ENCODE peak calls at places on chromosomes 7 and 10, in four cellular contexts. P is cardiac muscle cell; Y is effector memory CD4-positive, alpha-beta T cell; R is spleen. X is an unnamed sample.
A peak's percentile ranks its signal among the peaks of the same experiment; 100 is the strongest.

GRCh38 chr10:107971411-107971810 is 806.9 kb upstream of the SORCS1 start:
- DNase-seq in P (no peak), Y (no peak), R (no peak), X (no peak)

GRCh38 chr10:90326498-90327267 is 531.2 kb downstream of the HTR7 start:
- DNase-seq in P (no peak), Y (no peak), R (no peak), X (no peak)

GRCh38 chr7:121157885-121158590 is 169.5 kb downstream of the CPED1 start:
- DNase-seq in P (no peak), Y (no peak), R (no peak), X (no peak)

GRCh38 chr7:40986351-40986873 is 716.5 kb downstream of the INHBA start:
- DNase-seq in P (no peak), Y (no peak), R (no peak), X (no peak)

GRCh38 chr10:33507662-33508425 is 173.4 kb upstream of the NRP1 start:
- DNase-seq in P (no peak), Y (no peak), R (no peak), X (no peak)

GRCh38 chr7:141154131-141154732 is 80.4 kb downstream of the TMEM178B start:
- DNase-seq in P (no peak), Y (no peak), R (no peak), X (no peak)

GRCh38 chr7:18320971-18321567 is 174.5 kb upstream of the HDAC9 start:
- DNase-seq in P (peak; percentile 54), Y (no peak), R (no peak), X (peak; percentile 15)

GRCh38 chr7:127678330-127678729 is 26.3 kb downstream of the SND1 start:
- DNase-seq in P (no peak), Y (no peak), R (no peak), X (no peak)

GRCh38 chr10:115985696-115986095 is 287.3 kb downstream of the GFRA1 start:
- DNase-seq in P (no peak), Y (no peak), R (no peak), X (no peak)

GRCh38 chr7:110693348-110693747 is 397.6 kb upstream of the LRRN3 start:
- DNase-seq in P (no peak), Y (no peak), R (no peak), X (no peak)

GRCh38 chr7:150903627-150904026 is 51.3 kb downstream of the AOC1 start:
- DNase-seq in P (no peak), Y (no peak), R (no peak), X (no peak)

GRCh38 chr10:70652761-70653657 is 19.3 kb upstream of the ADAMTS14 start:
- DNase-seq in P (peak; percentile 77), Y (no peak), R (no peak), X (peak; percentile 80)

GRCh38 chr10:10294801-10295515 is 722.7 kb upstream of the CELF2 start:
- DNase-seq in P (no peak), Y (no peak), R (no peak), X (no peak)

GRCh38 chr10:117184296-117184695 is 13.0 kb upstream of the KCNK18 start:
- DNase-seq in P (no peak), Y (no peak), R (no peak), X (no peak)

GRCh38 chr7:16916111-16916639 is 34.4 kb upstream of the AGR3 start:
- DNase-seq in P (no peak), Y (no peak), R (no peak), X (no peak)

GRCh38 chr10:71659050-71659738 is 60.4 kb downstream of the C10orf105 start:
- DNase-seq in P (no peak), Y (no peak), R (no peak), X (no peak)

GRCh38 chr10:11512596-11512995 is 98.9 kb downstream of the USP6NL start:
- DNase-seq in P (no peak), Y (no peak), R (no peak), X (no peak)

GRCh38 chr10:8338177-8338766 is 283.8 kb downstream of the GATA3 start:
- DNase-seq in P (no peak), Y (no peak), R (no peak), X (no peak)

GRCh38 chr10:122102867-122103525 is 114.0 kb downstream of the TACC2 start:
- DNase-seq in P (no peak), Y (no peak), R (no peak), X (no peak)

GRCh38 chr7:111108526-111108925 is 17.6 kb downstream of the LRRN3 start:
- DNase-seq in P (no peak), Y (no peak), R (no peak), X (no peak)

GRCh38 chr7:138287549-138287948 is 172.5 kb upstream of the TRIM24 start:
- DNase-seq in P (no peak), Y (no peak), R (no peak), X (no peak)

GRCh38 chr10:68137174-68137573 is 27.9 kb downstream of the MYPN start:
- DNase-seq in P (no peak), Y (no peak), R (no peak), X (no peak)

GRCh38 chr7:73885975-73886798 is 25.2 kb downstream of the TMEM270 start:
- DNase-seq in P (peak; percentile 27), Y (no peak), R (no peak), X (no peak)
- H3K27me3 ChIP-seq in P (peaks cover 21% of the 10 kb centered on the region), Y (no peaks in the 10 kb centered on the region), R (peaks cover 11% of the 10 kb centered on the region), X (peaks cover 26% of the 10 kb centered on the region)

GRCh38 chr10:30434273-30435067 is 486 bp downstream of the MAP3K8 start:
- DNase-seq in P (peak; percentile 79), Y (peak; percentile 63), R (peak; percentile 96), X (peak; percentile 17)
- H3K4me1 ChIP-seq in P (peaks cover 33% of the 10 kb centered on the region), Y (peaks cover 16% of the 10 kb centered on the region), R (peaks cover 81% of the 10 kb centered on the region), X (no peaks in the 10 kb centered on the region)

GRCh38 chr7:103480771-103481170 is 34.8 kb upstream of the SLC26A5 start:
- DNase-seq in P (no peak), Y (no peak), R (no peak), X (no peak)
- H3K27me3 ChIP-seq in P (no peaks in the 10 kb centered on the region), Y (no peaks in the 10 kb centered on the region), R (peaks cover 6% of the 10 kb centered on the region), X (no peaks in the 10 kb centered on the region)

DNA sequence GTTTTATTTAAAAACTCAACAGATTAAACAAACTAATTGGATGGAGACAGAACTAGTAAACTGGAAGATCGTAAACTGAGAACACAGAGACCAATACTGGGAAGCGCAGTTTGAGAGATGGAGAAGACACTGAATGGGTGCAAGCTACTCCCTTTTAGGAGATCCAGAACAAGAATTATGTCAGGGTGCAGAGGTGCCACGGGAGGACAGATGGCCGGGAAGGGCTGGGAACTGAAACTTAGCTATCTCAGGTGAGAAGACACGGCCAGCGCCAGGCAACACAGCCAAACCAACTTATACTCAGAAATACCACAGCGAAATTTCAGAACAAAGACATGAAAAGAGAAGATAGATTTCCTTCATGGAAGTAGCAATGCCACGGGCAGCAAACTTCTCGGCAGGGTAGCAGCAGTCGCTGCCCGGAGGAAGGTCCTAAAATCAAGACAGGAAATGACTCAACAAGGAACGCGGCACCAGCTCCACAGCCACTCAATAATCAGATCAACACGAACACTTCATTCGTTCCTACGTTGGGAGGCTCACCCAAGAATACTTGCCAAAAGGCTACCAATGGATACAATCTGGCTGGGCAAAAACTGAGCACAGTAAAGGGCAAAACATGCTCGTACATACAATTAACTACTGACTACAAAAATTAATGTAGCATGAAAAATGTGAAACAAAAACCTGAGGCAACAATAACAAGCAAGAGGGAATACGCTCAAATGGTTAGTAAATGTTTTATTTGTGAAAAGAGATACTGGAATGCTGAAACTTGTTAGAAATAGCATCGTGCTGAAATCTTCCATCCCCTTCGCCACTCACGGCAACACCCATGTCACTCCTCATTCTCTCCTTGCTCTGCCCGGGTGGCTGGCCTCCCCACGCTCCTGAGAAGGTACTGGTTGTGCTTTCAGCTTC is 2.2 kb upstream of the LRRC27 start:
- DNase-seq in P (no peak), Y (peak; percentile 16), R (peak; percentile 80), X (no peak)
- H3K4me1 ChIP-seq in P (peaks cover 7% of the 10 kb centered on the region), Y (peaks cover 16% of the 10 kb centered on the region), R (peaks cover 80% of the 10 kb centered on the region), X (no peaks in the 10 kb centered on the region)

GRCh38 chr7:1348096-1348835 is 111.0 kb downstream of the MICALL2 start:
- DNase-seq in P (no peak), Y (no peak), R (peak; percentile 58), X (no peak)
- H3K27me3 ChIP-seq in P (no peaks in the 10 kb centered on the region), Y (peaks cover 5% of the 10 kb centered on the region), R (peaks cover 70% of the 10 kb centered on the region), X (peaks cover 82% of the 10 kb centered on the region)

GRCh38 chr10:78921906-78922305 is 146.9 kb upstream of the ZMIZ1 start:
- DNase-seq in P (no peak), Y (no peak), R (peak; percentile 35), X (no peak)

GRCh38 chr10:78925275-78925674 is 143.5 kb upstream of the ZMIZ1 start:
- DNase-seq in P (no peak), Y (no peak), R (peak; percentile 54), X (no peak)

GRCh38 chr10:78923644-78924318 is 145.0 kb upstream of the ZMIZ1 start:
- DNase-seq in P (no peak), Y (no peak), R (no peak), X (no peak)

GRCh38 chr10:78925800-78926319 is 142.9 kb upstream of the ZMIZ1 start:
- DNase-seq in P (no peak), Y (no peak), R (no peak), X (no peak)

DNA sequence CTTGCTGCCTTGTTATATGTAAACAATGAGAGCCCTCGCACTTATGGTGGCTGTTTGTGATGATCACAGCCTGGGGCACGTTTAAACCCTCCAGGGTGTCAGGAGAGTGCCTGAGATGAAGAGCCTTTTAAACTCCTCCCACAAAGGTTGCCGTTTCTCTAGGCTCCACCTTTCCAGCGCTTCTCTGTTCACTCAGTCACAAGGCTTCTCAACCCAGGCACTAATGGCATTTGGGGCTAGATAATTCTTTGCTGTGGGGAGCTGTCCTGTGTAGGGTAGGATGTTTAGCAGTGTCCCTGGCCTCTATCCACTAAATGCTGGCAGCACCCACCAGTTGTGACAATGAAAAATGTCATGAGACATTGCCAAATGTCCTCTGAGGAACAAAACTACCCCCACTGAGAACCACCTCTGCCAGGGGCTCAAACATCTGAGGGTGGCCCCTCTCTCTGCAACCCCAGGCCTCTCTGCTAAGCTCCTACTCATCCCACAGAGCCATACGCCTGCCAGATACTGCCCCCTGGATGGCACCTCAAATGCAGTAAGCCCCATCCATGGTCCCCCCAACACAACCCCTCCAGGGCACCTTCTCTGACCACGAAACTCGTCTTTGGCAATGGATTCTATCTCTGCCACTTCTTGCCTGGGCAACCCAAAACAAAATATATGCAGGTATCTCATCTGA is 144.3 kb upstream of the ZMIZ1 start:
- DNase-seq in P (peak; percentile 38), Y (no peak), R (peak; percentile 24), X (no peak)
- H3K4me1 ChIP-seq in P (peaks cover 10% of the 10 kb centered on the region), Y (no peaks in the 10 kb centered on the region), R (no peaks in the 10 kb centered on the region), X (peaks cover 9% of the 10 kb centered on the region)

GRCh38 chr10:84543077-84543476 is 214.7 kb downstream of the CCSER2 start:
- DNase-seq in P (no peak), Y (no peak), R (no peak), X (peak; percentile 19)
- H3K27me3 ChIP-seq in P (peaks cover 10% of the 10 kb centered on the region), Y (peaks cover 7% of the 10 kb centered on the region), R (peaks cover 21% of the 10 kb centered on the region), X (no peaks in the 10 kb centered on the region)

DNA sequence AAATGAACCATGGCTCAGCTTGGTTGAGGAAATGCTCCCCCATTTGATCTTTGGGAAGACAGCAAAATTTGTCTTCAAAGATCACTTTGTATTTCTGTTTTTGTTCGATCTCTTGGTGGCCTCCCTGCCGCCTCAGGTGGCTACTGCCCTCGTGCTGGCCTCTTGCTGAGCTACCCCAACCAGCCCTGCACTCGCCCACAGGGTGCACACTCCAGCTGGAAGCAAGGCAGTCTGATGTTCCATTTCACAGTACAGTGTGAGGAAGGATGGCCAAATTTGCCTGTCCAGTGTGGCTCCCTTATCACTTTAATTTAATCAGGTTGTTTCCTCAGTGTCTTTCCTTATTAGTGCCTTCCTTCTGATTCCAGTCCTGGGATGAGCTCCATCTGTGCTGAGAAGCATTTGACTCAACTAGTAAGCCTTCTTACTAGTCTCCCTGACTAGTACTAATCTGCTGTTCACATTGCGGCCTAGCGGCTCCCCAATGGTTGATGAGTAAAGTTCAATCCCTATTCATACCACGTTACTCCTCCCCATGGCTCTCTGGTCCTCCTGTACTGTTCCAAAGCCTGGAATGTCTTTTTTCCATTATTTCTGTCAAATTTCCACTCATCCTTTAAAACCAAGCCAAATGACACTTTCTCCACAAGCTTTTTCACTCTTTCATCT is 8.2 kb downstream of the MYOF start:
- DNase-seq in P (no peak), Y (no peak), R (no peak), X (no peak)
- H3K4me1 ChIP-seq in P (peaks cover 3% of the 10 kb centered on the region), Y (no peaks in the 10 kb centered on the region), R (peaks cover 4% of the 10 kb centered on the region), X (no peaks in the 10 kb centered on the region)

GRCh38 chr10:97895084-97895483 is 45.4 kb downstream of the GOLGA7B start:
- DNase-seq in P (no peak), Y (no peak), R (peak; percentile 41), X (no peak)
- H3K27me3 ChIP-seq in P (no peaks in the 10 kb centered on the region), Y (no peaks in the 10 kb centered on the region), R (peaks cover 34% of the 10 kb centered on the region), X (no peaks in the 10 kb centered on the region)

X was measured in BE2C.